ENCODE peak calls at places on chromosome 21, in six cellular contexts. L, Q, P, H, N and A are unnamed samples.

GRCh38 chr21:36456714-36457399 is 23.1 kb downstream of the CLDN14 start:
- DNase-seq in L (no peak), Q (no peak), P (no peak), H (no peak), N (no peak), A (no peak)

GRCh38 chr21:17726047-17726446 is 93.1 kb downstream of the C21orf91 start:
- DNase-seq in L (no peak), Q (no peak), P (no peak), H (no peak), N (peak; percentile 46), A (no peak)

GRCh38 chr21:17673261-17674020 is 60.7 kb upstream of the BTG3 start:
- DNase-seq in L (no peak), Q (peak; percentile 57), P (no peak), H (no peak), N (peak; percentile 66), A (no peak)

GRCh38 chr21:18117116-18117515 is 127.5 kb upstream of the CHODL start:
- DNase-seq in L (no peak), Q (no peak), P (no peak), H (no peak), N (no peak), A (no peak)

GRCh38 chr21:26085100-26085499 is 85.5 kb downstream of the APP start:
- DNase-seq in L (no peak), Q (no peak), P (no peak), H (no peak), N (no peak), A (no peak)

GRCh38 chr21:26887241-26887640 is 42.0 kb upstream of the ADAMTS1 start:
- DNase-seq in L (no peak), Q (no peak), P (peak; percentile 65), H (no peak), N (peak; percentile 29), A (no peak)

GRCh38 chr21:38487906-38488639 is 10.2 kb downstream of the ERG start:
- DNase-seq in L (no peak), Q (no peak), P (no peak), H (no peak), N (no peak), A (no peak)

GRCh38 chr21:41611966-41612606 is 104.1 kb upstream of the TMPRSS2 start:
- DNase-seq in L (no peak), Q (peak; percentile 59), P (peak; percentile 72), H (no peak), N (peak; percentile 76), A (no peak)

GRCh38 chr21:31284797-31285397 is 59.2 kb downstream of the TIAM1 start:
- DNase-seq in L (no peak), Q (no peak), P (no peak), H (no peak), N (peak; percentile 51), A (no peak)

GRCh38 chr21:44093761-44094160 is 13.4 kb upstream of the PWP2 start:
- DNase-seq in L (no peak), Q (peak; percentile 15), P (no peak), H (no peak), N (no peak), A (no peak)
- H3K27ac ChIP-seq in L (no peak overlapping the region), Q (no peak overlapping the region), P (no peak overlapping the region), H (no peak overlapping the region), N (no peak overlapping the region), A (peak overlapping the region; percentile 49)

GRCh38 chr21:34130598-34130985 is 57.2 kb downstream of the MRPS6 start:
- DNase-seq in L (no peak), Q (no peak), P (no peak), H (no peak), N (no peak), A (no peak)

GRCh38 chr21:34129039-34129891 is 55.9 kb downstream of the MRPS6 start:
- DNase-seq in L (peak; percentile 55), Q (no peak), P (peak; percentile 69), H (peak; percentile 75), N (peak; percentile 87), A (no peak)

GRCh38 chr21:34129971-34130597 is 56.7 kb downstream of the MRPS6 start:
- DNase-seq in L (no peak), Q (no peak), P (no peak), H (no peak), N (peak; percentile 88), A (no peak)

GRCh38 chr21:34128124-34128523 is 54.7 kb downstream of the MRPS6 start:
- DNase-seq in L (no peak), Q (no peak), P (no peak), H (no peak), N (peak; percentile 55), A (no peak)

GRCh38 chr21:34128674-34129038 is 55.3 kb downstream of the MRPS6 start:
- DNase-seq in L (no peak), Q (no peak), P (no peak), H (no peak), N (no peak), A (no peak)
- H3K27ac ChIP-seq in L (peak overlapping the region; percentile 85), Q (no peak overlapping the region), P (peak overlapping the region; percentile 63), H (peak overlapping the region; percentile 72), N (peak overlapping the region; percentile 92), A (no peak overlapping the region)

GRCh38 chr21:42981862-42982261 is 7.5 kb downstream of the PKNOX1 start:
- DNase-seq in L (no peak), Q (no peak), P (no peak), H (no peak), N (no peak), A (no peak)

GRCh38 chr21:42980312-42980958 is 6.1 kb downstream of the PKNOX1 start:
- DNase-seq in L (no peak), Q (no peak), P (no peak), H (no peak), N (no peak), A (no peak)

GRCh38 chr21:42983102-42983501 is 8.7 kb downstream of the PKNOX1 start:
- DNase-seq in L (no peak), Q (no peak), P (no peak), H (no peak), N (peak; percentile 27), A (no peak)

GRCh38 chr21:42983869-42984268 is 9.5 kb downstream of the PKNOX1 start:
- DNase-seq in L (no peak), Q (no peak), P (no peak), H (no peak), N (no peak), A (no peak)

DNA sequence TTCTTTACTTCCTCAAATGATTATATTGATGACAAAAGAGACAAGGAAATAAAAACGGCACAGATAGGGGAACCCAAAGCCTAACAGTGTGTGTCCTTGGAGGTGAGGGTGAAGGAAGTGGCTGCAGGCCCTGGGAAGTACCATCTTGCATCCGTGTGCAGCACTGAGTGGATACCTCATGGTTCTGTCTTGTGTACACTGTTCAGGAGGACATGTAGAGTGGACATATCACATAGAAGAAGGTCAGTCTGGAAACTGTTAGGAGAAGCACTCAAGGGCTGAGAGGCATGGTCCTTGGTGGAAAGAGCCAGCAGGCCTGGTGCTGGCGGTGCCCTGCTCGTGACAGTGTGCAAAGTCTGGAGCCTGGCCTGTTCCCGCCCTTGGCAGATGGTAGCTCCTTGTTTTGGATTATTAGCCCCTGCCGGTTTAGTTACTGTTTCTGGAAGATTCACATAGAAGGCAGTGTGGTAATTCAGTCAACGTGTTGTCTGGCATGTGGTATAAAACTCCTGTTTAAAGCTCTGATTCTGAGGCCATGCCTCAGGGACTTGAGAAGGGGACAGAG is 6.7 kb downstream of the PKNOX1 start:
- DNase-seq in L (no peak), Q (no peak), P (no peak), H (no peak), N (no peak), A (no peak)
- H3K27ac ChIP-seq in L (no peak overlapping the region), Q (no peak overlapping the region), P (no peak overlapping the region), H (no peak overlapping the region), N (no peak overlapping the region), A (no peak overlapping the region)

GRCh38 chr21:45469273-45470086 is 64.5 kb downstream of the COL18A1 start:
- DNase-seq in L (peak; percentile 10), Q (no peak), P (no peak), H (no peak), N (no peak), A (peak; percentile 78)
- H3K27ac ChIP-seq in L (no peak overlapping the region), Q (no peak overlapping the region), P (peak overlapping the region; percentile 16), H (peak overlapping the region; percentile 93), N (no peak overlapping the region), A (peak overlapping the region; percentile 93)

GRCh38 chr21:34075760-34076159 is 2.4 kb downstream of the MRPS6 start:
- DNase-seq in L (no peak), Q (no peak), P (no peak), H (no peak), N (no peak), A (no peak)
- H3K27ac ChIP-seq in L (no peak overlapping the region), Q (peak overlapping the region; percentile 45), P (no peak overlapping the region), H (no peak overlapping the region), N (no peak overlapping the region), A (no peak overlapping the region)

GRCh38 chr21:33360871-33361602 is 36.3 kb downstream of the IFNAR1 start:
- DNase-seq in L (peak; percentile 73), Q (peak; percentile 70), P (peak; percentile 71), H (peak; percentile 79), N (peak; percentile 81), A (peak; percentile 65)
- H3K27ac ChIP-seq in L (peak overlapping the region; percentile 0), Q (peak overlapping the region; percentile 50), P (no peak overlapping the region), H (peak overlapping the region; percentile 63), N (no peak overlapping the region), A (no peak overlapping the region)

GRCh38 chr21:29078884-29079765 is 5.7 kb upstream of the CCT8 start:
- DNase-seq in L (no peak), Q (no peak), P (no peak), H (peak; percentile 43), N (no peak), A (peak; percentile 9)
- H3K27ac ChIP-seq in L (peak overlapping the region; percentile 17), Q (no peak overlapping the region), P (no peak overlapping the region), H (no peak overlapping the region), N (no peak overlapping the region), A (no peak overlapping the region)

DNA sequence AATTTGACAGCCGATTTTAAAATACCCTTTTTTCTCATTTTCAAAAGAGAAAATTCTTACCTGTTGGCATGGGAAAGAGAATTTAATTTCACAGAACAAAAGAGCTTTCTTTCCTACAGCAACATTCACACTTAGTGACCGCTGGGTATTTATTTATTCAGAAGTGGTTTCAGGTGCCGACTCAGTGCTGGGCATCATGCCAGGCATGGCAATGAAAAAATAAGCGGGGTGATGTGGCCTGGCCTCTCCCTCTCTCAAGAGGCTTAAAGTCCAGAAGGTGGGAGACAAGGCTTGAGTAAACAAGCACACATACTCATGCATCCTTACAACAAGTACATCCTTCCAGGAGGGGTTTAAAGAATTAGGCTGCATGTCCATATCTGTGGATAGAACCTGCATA is 4.1 kb upstream of the PCP4 start:
- DNase-seq in L (no peak), Q (no peak), P (no peak), H (no peak), N (no peak), A (no peak)
- H3K27ac ChIP-seq in L (no peak overlapping the region), Q (no peak overlapping the region), P (no peak overlapping the region), H (no peak overlapping the region), N (no peak overlapping the region), A (no peak overlapping the region)